ENCODE peak calls at places on chromosomes 5 and 9, in eight cellular contexts. R is A549, V is adrenal gland, B is thyroid gland, T is gastrocnemius medialis, F is transverse colon, W is heart left ventricle, I is uterus. K is an unnamed sample.
A peak's percentile ranks its signal among the peaks of the same experiment; 100 is the strongest.

GRCh38 chr9:109652971-109653370 is 127.0 kb upstream of the PALM2AKAP2 start:
- DNase-seq in V (peak; percentile 41), I (no peak), W (no peak), B (no peak), T (no peak), R (peak; percentile 30), F (no peak), K (no peak)

GRCh38 chr5:78633710-78634109 is 14.9 kb downstream of the LHFPL2 start:
- DNase-seq in B (no peak), F (no peak), I (no peak), T (no peak), R (no peak), V (no peak), W (no peak), K (no peak)

GRCh38 chr5:173472164-173472563 is 143.9 kb upstream of the STC2 start:
- DNase-seq in T (peak; percentile 81), W (peak; percentile 77), F (peak; percentile 26), I (peak; percentile 51), R (peak; percentile 40), B (peak; percentile 72), V (peak; percentile 78), K (peak; percentile 70)

GRCh38 chr5:120555345-120555744 is 91.2 kb downstream of the PRR16 start:
- DNase-seq in R (no peak), W (no peak), F (no peak), V (no peak), B (no peak), I (no peak), T (no peak), K (no peak)

GRCh38 chr5:149959406-149960236 is 937 bp upstream of the SLC26A2 start:
- DNase-seq in V (no peak), F (no peak), T (no peak), R (peak; percentile 84), I (no peak), B (no peak), W (no peak), K (peak; percentile 20)

GRCh38 chr5:170639221-170639925 is 135.6 kb downstream of the KCNIP1 start:
- DNase-seq in B (no peak), F (no peak), V (no peak), I (no peak), W (no peak), T (no peak), R (no peak), K (no peak)

GRCh38 chr9:69204869-69205268 is 30.8 kb downstream of the TJP2 start:
- DNase-seq in W (peak; percentile 56), B (peak; percentile 53), T (no peak), F (no peak), I (no peak), V (peak; percentile 66), R (no peak), K (no peak)

GRCh38 chr9:95901506-95901905 is 26.0 kb downstream of the ERCC6L2 start:
- DNase-seq in T (no peak), W (no peak), I (no peak), R (no peak), F (peak; percentile 28), B (no peak), V (no peak), K (no peak)

GRCh38 chr9:120740135-120740534 is 25.9 kb upstream of the MEGF9 start:
- DNase-seq in W (no peak), T (no peak), F (no peak), V (no peak), I (no peak), B (no peak), R (no peak), K (no peak)
- H3K4me1 ChIP-seq in W (no peaks in the 10 kb centered on the region), T (no peaks in the 10 kb centered on the region), F (no peaks in the 10 kb centered on the region), V (no peaks in the 10 kb centered on the region), I (no peaks in the 10 kb centered on the region), B (peaks cover 5% of the 10 kb centered on the region), R (peaks cover 21% of the 10 kb centered on the region), K (no peaks in the 10 kb centered on the region)

DNA sequence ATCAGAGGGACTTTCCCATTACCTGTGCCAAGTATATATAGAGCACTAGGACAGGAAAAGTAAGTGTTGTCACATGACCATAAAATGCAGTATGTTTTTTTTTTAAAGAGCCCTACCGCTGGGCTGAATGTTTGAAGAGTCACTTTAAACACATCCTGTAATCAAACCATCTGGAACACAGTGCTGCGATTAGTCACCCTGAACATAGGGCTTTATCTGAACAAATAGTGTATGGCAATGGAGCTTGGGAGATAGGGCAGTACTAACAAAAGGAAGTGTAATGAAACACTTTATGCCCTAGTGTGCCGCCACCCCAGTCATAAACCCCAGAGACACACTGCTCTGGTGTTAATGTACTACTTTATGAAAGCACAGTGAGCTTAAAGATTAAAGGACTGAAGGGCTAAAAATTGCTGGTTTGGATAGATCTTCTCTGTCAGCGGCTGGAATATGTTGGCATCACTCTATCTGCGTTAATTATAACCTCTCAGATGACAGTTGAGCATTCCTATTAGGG is 90.4 kb downstream of the ZNF608 start:
- DNase-seq in I (no peak), V (no peak), T (peak; percentile 28), F (peak; percentile 80), B (peak; percentile 34), R (peak; percentile 62), W (no peak), K (no peak)
- TF ChIP-seq POLR2A in I (peak; percentile 5), V (no peak), T (no peak), F (peak; percentile 26), B (peak; percentile 6), R (no peak), W (no peak), K (no peak)

GRCh38 chr5:88890070-88890781 is 7.2 kb upstream of the MEF2C start:
- DNase-seq in F (no peak), V (no peak), B (no peak), R (no peak), T (no peak), W (no peak), I (no peak), K (no peak)
- H3K4me1 ChIP-seq in F (no peaks in the 10 kb centered on the region), V (peaks cover 6% of the 10 kb centered on the region), B (peaks cover 36% of the 10 kb centered on the region), R (no peaks in the 10 kb centered on the region), T (peaks cover 62% of the 10 kb centered on the region), W (peaks cover 10% of the 10 kb centered on the region), I (no peaks in the 10 kb centered on the region), K (no peaks in the 10 kb centered on the region)

DNA sequence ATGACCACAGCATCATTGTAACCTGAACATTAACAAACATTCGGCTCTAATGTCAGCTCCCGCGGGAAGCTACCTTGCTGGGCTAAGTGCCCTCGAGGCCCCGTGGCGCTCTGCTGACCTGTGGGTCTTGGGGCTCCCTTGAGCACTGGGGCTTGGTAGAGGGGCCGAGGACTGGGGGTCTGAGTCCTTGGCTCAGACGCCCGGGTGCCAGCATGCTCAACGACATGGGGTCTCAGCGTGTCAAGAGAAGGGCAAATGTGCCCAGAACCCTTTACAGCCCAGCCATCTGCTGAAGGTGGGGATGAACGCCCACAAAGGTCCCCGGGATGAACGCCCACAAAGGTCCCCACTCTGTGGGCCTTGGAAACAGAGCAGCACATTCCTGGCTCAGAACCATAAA is 39.7 kb upstream of the SARDH start:
- DNase-seq in I (no peak), F (no peak), B (no peak), R (no peak), V (no peak), T (no peak), W (no peak), K (no peak)
- TF ChIP-seq POLR2A in I (no peak), F (no peak), B (no peak), R (no peak), V (no peak), T (no peak), W (no peak), K (no peak)

K was measured in tibial nerve.